ENCODE peak calls at places on chromosome 11, in seven cellular contexts. B is spleen, U is BJ, A is thyroid gland, F is PC-3, O is prostate gland, M is sigmoid colon. S is an unnamed sample. For H3K36me3 and H3K27me3, the result is how much of the 10 kb centered on the place peaks cover.

GRCh38 chr11:134224710-134225662 is 515 bp downstream of the VPS26B start:
- DNase-seq in B (peak), U (no peak), A (peak), F (peak), O (peak), M (peak), S (peak)

GRCh38 chr11:65539401-65540289 is 14.8 kb downstream of the SCYL1 start:
- DNase-seq in B (no peak), U (no peak), A (peak), F (peak), O (peak), M (peak), S (peak)

GRCh38 chr11:79119491-79120284 is 321.1 kb downstream of the TENM4 start:
- DNase-seq in B (no peak), U (no peak), A (no peak), F (no peak), O (no peak), M (no peak), S (no peak)

GRCh38 chr11:31817054-31817620 is 6.0 kb upstream of the PAX6 start:
- DNase-seq in B (peak), U (no peak), A (no peak), F (no peak), O (no peak), M (peak), S (peak)

GRCh38 chr11:33388793-33389525 is 131.8 kb downstream of the HIPK3 start:
- DNase-seq in B (no peak), U (no peak), A (no peak), F (no peak), O (no peak), M (no peak), S (no peak)

GRCh38 chr11:23233075-23233474 is 372.8 kb upstream of the CCDC179 start:
- DNase-seq in B (no peak), U (peak), A (no peak), F (peak), O (no peak), M (no peak), S (no peak)

GRCh38 chr11:88523362-88524028 is 186.0 kb upstream of the CTSC start:
- DNase-seq in B (no peak), U (no peak), A (no peak), F (peak), O (no peak), M (no peak), S (no peak)

GRCh38 chr11:2770556-2771301 is 70.9 kb upstream of the KCNQ1OT1 start:
- DNase-seq in B (peak), U (no peak), A (no peak), F (no peak), O (no peak), M (peak), S (no peak)

GRCh38 chr11:68379216-68379615 is 66.8 kb downstream of the LRP5 start:
- DNase-seq in B (no peak), U (no peak), A (no peak), F (no peak), O (no peak), M (no peak), S (no peak)

GRCh38 chr11:61688368-61689163 is 8.4 kb downstream of the DAGLA start:
- DNase-seq in B (no peak), U (peak), A (peak), F (no peak), O (peak), M (peak), S (peak)

GRCh38 chr11:57800444-57801184 is 39.0 kb downstream of the CTNND1 start:
- DNase-seq in B (no peak), U (peak), A (no peak), F (peak), O (peak), M (no peak), S (peak)

GRCh38 chr11:15651033-15651432 is 536.3 kb downstream of the INSC start:
- DNase-seq in B (no peak), U (no peak), A (no peak), F (no peak), O (no peak), M (no peak), S (peak)

GRCh38 chr11:19084661-19085315 is 24.3 kb upstream of the MRGPRX2 start:
- DNase-seq in B (no peak), U (no peak), A (no peak), F (peak), O (no peak), M (no peak), S (no peak)

GRCh38 chr11:132187391-132187790 is 817.0 kb downstream of the NTM start:
- DNase-seq in B (no peak), U (no peak), A (no peak), F (no peak), O (no peak), M (no peak), S (no peak)

GRCh38 chr11:109338131-109338530 is 83.9 kb upstream of the C11orf87 start:
- DNase-seq in B (no peak), U (no peak), A (no peak), F (no peak), O (no peak), M (no peak), S (no peak)

GRCh38 chr11:62607729-62608128 is 4.8 kb downstream of the EML3 start:
- DNase-seq in B (no peak), U (no peak), A (no peak), F (no peak), O (no peak), M (no peak), S (no peak)

GRCh38 chr11:43927925-43928707 is 14.3 kb upstream of the C11orf96 start:
- DNase-seq in B (no peak), U (no peak), A (no peak), F (no peak), O (no peak), M (no peak), S (peak)

GRCh38 chr11:118820412-118821357 is 29.7 kb upstream of the DDX6 start:
- DNase-seq in B (peak), U (no peak), A (peak), F (peak), O (peak), M (peak), S (peak)

GRCh38 chr11:57493507-57494503 is 21.7 kb downstream of the SLC43A1 start:
- DNase-seq in B (peak), U (no peak), A (peak), F (peak), O (peak), M (peak), S (peak)

GRCh38 chr11:111539426-111540113 is 950 bp upstream of the LAYN start:
- DNase-seq in B (no peak), U (no peak), A (peak), F (no peak), O (no peak), M (no peak), S (peak)
- H3K4me3 ChIP-seq in B (peak), U (peak), A (peak), F (no peak), O (peak), M (peak), S (peak)

DNA sequence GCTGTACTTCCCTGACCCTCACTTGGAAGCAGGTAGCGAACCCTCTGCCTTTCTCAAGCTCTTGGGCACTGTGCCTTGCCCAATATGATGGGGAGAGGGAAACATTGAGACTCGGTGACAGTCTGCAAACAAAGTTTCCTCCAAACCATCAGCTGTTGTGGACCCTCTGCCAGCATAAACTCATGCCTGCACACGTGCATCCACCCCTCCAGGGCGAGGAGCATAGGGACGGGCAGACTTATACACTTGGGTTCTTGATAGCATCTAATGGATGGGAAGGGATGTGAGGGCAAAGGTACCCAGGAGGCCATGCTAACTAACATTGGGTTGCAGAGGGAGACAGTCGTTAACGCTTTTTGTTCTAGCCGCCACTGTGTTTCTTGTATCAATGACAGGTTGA is 8.2 kb upstream of the MAPK8IP1 start:
- DNase-seq in B (no peak), U (no peak), A (no peak), F (no peak), O (no peak), M (no peak), S (no peak)
- H3K36me3 ChIP-seq in B (half or more), U (under half), A (under half), F (under half), O (under half), M (half or more), S (under half)

GRCh38 chr11:72303179-72303578 is 59.2 kb upstream of the PHOX2A start:
- DNase-seq in B (no peak), U (no peak), A (no peak), F (no peak), O (no peak), M (no peak), S (no peak)
- H3K27me3 ChIP-seq in B (under half), U (under half), A (under half), F (under half), O (under half), M (under half), S (under half)

DNA sequence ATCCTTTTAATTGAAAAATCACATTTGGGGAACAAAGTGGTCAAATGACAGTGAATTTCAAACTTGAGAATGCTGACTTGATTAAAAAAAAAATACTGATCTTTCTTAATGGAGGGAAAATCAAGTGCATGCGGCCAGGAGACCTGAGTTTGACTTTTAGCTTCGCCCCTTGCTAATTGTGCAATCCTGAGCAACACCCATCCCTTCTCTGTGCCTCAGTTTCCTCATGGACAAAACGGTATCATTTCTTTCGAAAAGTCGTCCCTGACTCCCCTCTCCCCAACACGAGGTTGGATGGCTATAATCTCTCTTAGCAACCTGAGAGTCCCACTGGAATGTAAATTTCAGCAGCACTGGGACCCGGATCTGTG is 959 bp upstream of the FJX1 start:
- DNase-seq in B (no peak), U (no peak), A (no peak), F (no peak), O (no peak), M (no peak), S (no peak)
- H3K4me3 ChIP-seq in B (peak), U (no peak), A (no peak), F (peak), O (no peak), M (peak), S (peak)

DNA sequence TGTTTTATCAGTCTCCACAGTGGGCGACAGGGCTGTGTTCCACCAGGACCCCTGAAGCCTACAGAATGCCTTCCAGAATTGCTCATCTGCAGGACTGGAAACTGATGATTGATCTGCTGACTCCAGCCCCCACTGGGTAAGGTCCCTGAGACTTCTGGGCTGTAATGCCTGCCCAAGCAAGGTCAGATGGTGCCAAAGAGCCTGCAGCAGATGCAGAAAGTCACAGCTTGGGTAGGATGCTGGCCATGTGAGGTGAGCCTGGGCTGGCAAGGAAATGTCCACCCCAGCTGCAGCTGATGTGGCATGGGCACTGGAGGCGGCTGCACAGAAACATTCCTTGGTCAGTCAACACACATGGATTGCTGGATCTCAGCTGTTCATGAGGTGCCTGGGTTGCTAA is 30.9 kb downstream of the LRRC32 start:
- DNase-seq in B (no peak), U (no peak), A (no peak), F (no peak), O (no peak), M (peak), S (no peak)
- H3K36me3 ChIP-seq in B (under half), U (under half), A (under half), F (under half), O (under half), M (under half), S (under half)

GRCh38 chr11:69642549-69642912 is 1.6 kb downstream of the CCND1 start:
- DNase-seq in B (peak), U (no peak), A (peak), F (no peak), O (no peak), M (peak), S (peak)
- H3K27me3 ChIP-seq in B (under half), U (under half), A (under half), F (under half), O (under half), M (half or more), S (under half)

DNA sequence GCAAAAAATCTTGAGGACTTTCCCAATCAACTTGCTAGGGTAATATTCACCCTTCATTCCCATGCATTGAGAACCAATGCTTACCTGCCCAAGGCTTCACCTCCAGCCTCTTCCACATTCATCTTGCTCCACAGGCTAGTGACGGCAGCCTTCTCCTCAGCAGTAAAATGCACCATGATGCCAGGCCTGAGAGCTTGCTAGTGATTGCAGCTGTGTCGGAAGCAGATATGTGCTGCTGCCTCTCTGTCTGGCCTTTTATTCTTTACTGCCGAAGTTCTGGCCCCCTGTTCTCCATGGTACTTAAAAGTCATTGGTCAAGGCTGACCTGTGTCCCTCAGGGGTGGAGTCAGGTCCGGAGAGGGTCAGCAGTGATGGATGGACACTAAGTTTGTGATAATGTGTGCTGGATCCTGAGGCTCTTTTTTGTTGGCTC is at the start of gene HBE1:
- DNase-seq in B (no peak), U (no peak), A (no peak), F (no peak), O (no peak), M (no peak), S (no peak)
- H3K4me3 ChIP-seq in B (no peak), U (no peak), A (no peak), F (no peak), O (no peak), M (no peak), S (no peak)

S was measured in H7.